ENCODE peak calls at places on chromosomes 12 and 14, in five cellular contexts. One of them, this sample, is unnamed.

GRCh38 chr12:694734-695503 is 31.7 kb upstream of the NINJ2 start:
- DNase-seq in gastrocnemius medialis: no peak
- DNase-seq in right atrium auricular region: no peak
- DNase-seq in HCT116: no peak
- DNase-seq in testis: no peak
- DNase-seq in this sample: no peak

GRCh38 chr14:20539906-20540305 is 20.9 kb downstream of the RNASE9 start:
- DNase-seq in HCT116: no peak
- DNase-seq in gastrocnemius medialis: no peak
- DNase-seq in testis: no peak
- DNase-seq in right atrium auricular region: no peak
- DNase-seq in this sample: no peak

GRCh38 chr12:125203145-125203765 is 138.0 kb downstream of the AACS start:
- DNase-seq in right atrium auricular region: no peak
- DNase-seq in gastrocnemius medialis: no peak
- DNase-seq in testis: no peak
- DNase-seq in HCT116: no peak
- DNase-seq in this sample: no peak

GRCh38 chr14:102654298-102654697 is 61.8 kb downstream of the RCOR1 start:
- DNase-seq in HCT116: no peak
- DNase-seq in testis: no peak
- DNase-seq in right atrium auricular region: no peak
- DNase-seq in gastrocnemius medialis: no peak
- DNase-seq in this sample: no peak

GRCh38 chr14:72560331-72560730 is 333.6 kb downstream of the DPF3 start:
- DNase-seq in HCT116: no peak
- DNase-seq in gastrocnemius medialis: no peak
- DNase-seq in testis: no peak
- DNase-seq in right atrium auricular region: no peak
- DNase-seq in this sample: no peak

GRCh38 chr12:120397827-120398563 is 29.0 kb upstream of the MSI1 start:
- DNase-seq in gastrocnemius medialis: no peak
- DNase-seq in right atrium auricular region: no peak
- DNase-seq in testis: no peak
- DNase-seq in HCT116: no peak
- DNase-seq in this sample: no peak

GRCh38 chr12:52836042-52836466 is 1.9 kb upstream of the KRT79 start:
- DNase-seq in testis: no peak
- DNase-seq in right atrium auricular region: no peak
- DNase-seq in gastrocnemius medialis: no peak
- DNase-seq in HCT116: no peak
- DNase-seq in this sample: peak; percentile 51

GRCh38 chr12:111840831-111841230 is 1.2 kb upstream of the MAPKAPK5 start:
- DNase-seq in right atrium auricular region: no peak
- DNase-seq in gastrocnemius medialis: no peak
- DNase-seq in HCT116: no peak
- DNase-seq in testis: no peak
- DNase-seq in this sample: no peak

GRCh38 chr12:3662516-3662915 is 90.4 kb downstream of the CRACR2A start:
- DNase-seq in testis: no peak
- DNase-seq in HCT116: no peak
- DNase-seq in gastrocnemius medialis: no peak
- DNase-seq in right atrium auricular region: no peak
- DNase-seq in this sample: no peak

GRCh38 chr12:78584695-78585094 is 279.9 kb upstream of the SYT1 start:
- DNase-seq in HCT116: peak; percentile 31
- DNase-seq in testis: no peak
- DNase-seq in gastrocnemius medialis: no peak
- DNase-seq in right atrium auricular region: no peak
- DNase-seq in this sample: no peak

GRCh38 chr14:24838945-24839616 is 205.1 kb upstream of the GZMB start:
- DNase-seq in gastrocnemius medialis: no peak
- DNase-seq in right atrium auricular region: no peak
- DNase-seq in HCT116: no peak
- DNase-seq in testis: peak; percentile 76
- DNase-seq in this sample: no peak

GRCh38 chr12:40010899-40011774 is 94.7 kb downstream of the SLC2A13 start:
- DNase-seq in HCT116: peak; percentile 41
- DNase-seq in gastrocnemius medialis: peak; percentile 12
- DNase-seq in right atrium auricular region: peak; percentile 77
- DNase-seq in testis: peak; percentile 75
- DNase-seq in this sample: peak; percentile 53

GRCh38 chr12:51070004-51070403 is 13.4 kb downstream of the CSRNP2 start:
- DNase-seq in testis: no peak
- DNase-seq in HCT116: no peak
- DNase-seq in gastrocnemius medialis: peak; percentile 61
- DNase-seq in right atrium auricular region: no peak
- DNase-seq in this sample: no peak

GRCh38 chr12:18969512-18969911 is 160.0 kb upstream of the PLEKHA5 start:
- DNase-seq in right atrium auricular region: no peak
- DNase-seq in testis: no peak
- DNase-seq in gastrocnemius medialis: no peak
- DNase-seq in HCT116: no peak
- DNase-seq in this sample: no peak

GRCh38 chr14:61438860-61439765 is 117.7 kb downstream of the PRKCH start:
- DNase-seq in HCT116: no peak
- DNase-seq in testis: no peak
- DNase-seq in right atrium auricular region: peak; percentile 70
- DNase-seq in gastrocnemius medialis: peak; percentile 8
- DNase-seq in this sample: peak; percentile 55

GRCh38 chr12:100951756-100952155 is 157.2 kb downstream of the ANO4 start:
- DNase-seq in right atrium auricular region: no peak
- DNase-seq in gastrocnemius medialis: no peak
- DNase-seq in HCT116: no peak
- DNase-seq in testis: no peak
- DNase-seq in this sample: no peak

GRCh38 chr12:93402333-93403311 is 24.9 kb downstream of the NUDT4 start:
- DNase-seq in testis: no peak
- DNase-seq in gastrocnemius medialis: no peak
- DNase-seq in right atrium auricular region: no peak
- DNase-seq in HCT116: no peak
- DNase-seq in this sample: no peak

GRCh38 chr12:97151481-97151880 is 244.4 kb downstream of the NEDD1 start:
- DNase-seq in gastrocnemius medialis: no peak
- DNase-seq in testis: no peak
- DNase-seq in right atrium auricular region: no peak
- DNase-seq in HCT116: no peak
- DNase-seq in this sample: no peak

GRCh38 chr14:62428429-62429203 is 616.6 kb downstream of the KCNH5 start:
- DNase-seq in testis: no peak
- DNase-seq in HCT116: no peak
- DNase-seq in right atrium auricular region: no peak
- DNase-seq in gastrocnemius medialis: no peak
- DNase-seq in this sample: no peak

DNA sequence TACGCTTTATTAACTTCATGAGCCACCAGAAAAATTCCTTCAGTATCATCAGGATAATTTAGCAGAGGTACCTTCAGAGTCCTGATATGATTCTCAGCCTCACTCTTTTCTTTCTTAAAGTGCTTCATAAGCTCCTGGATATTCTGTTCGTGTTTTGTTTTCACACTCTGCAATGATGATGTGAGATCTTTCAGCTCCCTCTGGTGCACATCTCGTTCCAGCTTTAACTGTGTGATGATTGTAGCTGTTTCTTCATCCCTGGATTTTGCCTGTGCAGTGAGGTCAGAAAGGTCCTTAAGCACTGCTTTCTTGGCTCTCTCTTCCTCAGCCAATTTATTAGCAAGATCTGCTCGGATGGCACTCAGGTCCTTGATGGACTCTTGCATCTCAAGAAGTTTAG is 156.7 kb downstream of the CEP128 start:
- DNase-seq in testis: peak; percentile 16
- DNase-seq in right atrium auricular region: no peak
- DNase-seq in HCT116: no peak
- DNase-seq in gastrocnemius medialis: no peak
- DNase-seq in this sample: peak; percentile 43
- TF ChIP-seq CTCF in testis: no peak
- TF ChIP-seq CTCF in right atrium auricular region: no peak
- TF ChIP-seq CTCF in HCT116: no peak
- TF ChIP-seq CTCF in gastrocnemius medialis: no peak
- TF ChIP-seq CTCF in this sample: peak; percentile 62

DNA sequence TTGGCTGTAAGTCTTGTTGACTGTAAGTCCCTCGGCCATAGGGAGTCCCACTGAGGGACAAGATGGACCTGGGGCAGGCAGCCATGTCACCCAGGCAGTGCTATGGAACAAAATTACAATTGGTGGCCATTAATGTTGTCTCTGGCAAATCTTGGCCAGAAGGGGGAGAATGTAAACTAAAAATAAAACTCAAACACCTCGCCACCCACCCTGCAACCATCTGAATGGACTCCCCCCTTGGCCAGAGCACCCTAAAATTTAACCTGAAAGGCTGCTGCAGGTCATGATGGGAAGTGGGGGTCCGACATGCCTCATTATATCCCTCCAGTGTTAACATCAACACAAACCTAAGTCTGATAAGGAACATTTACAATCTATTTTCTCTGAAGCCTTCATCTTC is 8.2 kb downstream of the SLC22A17 start:
- DNase-seq in gastrocnemius medialis: no peak
- DNase-seq in right atrium auricular region: no peak
- DNase-seq in HCT116: no peak
- DNase-seq in testis: no peak
- DNase-seq in this sample: no peak
- TF ChIP-seq CTCF in gastrocnemius medialis: no peak
- TF ChIP-seq CTCF in right atrium auricular region: no peak
- TF ChIP-seq CTCF in HCT116: no peak
- TF ChIP-seq CTCF in testis: no peak
- TF ChIP-seq CTCF in this sample: peak; percentile 53

GRCh38 chr14:47541652-47542051 is 133.8 kb downstream of the MDGA2 start:
- DNase-seq in testis: no peak
- DNase-seq in right atrium auricular region: no peak
- DNase-seq in HCT116: no peak
- DNase-seq in gastrocnemius medialis: no peak
- DNase-seq in this sample: no peak
- TF ChIP-seq CTCF in testis: no peak
- TF ChIP-seq CTCF in right atrium auricular region: no peak
- TF ChIP-seq CTCF in HCT116: no peak
- TF ChIP-seq CTCF in gastrocnemius medialis: no peak
- TF ChIP-seq CTCF in this sample: no peak

DNA sequence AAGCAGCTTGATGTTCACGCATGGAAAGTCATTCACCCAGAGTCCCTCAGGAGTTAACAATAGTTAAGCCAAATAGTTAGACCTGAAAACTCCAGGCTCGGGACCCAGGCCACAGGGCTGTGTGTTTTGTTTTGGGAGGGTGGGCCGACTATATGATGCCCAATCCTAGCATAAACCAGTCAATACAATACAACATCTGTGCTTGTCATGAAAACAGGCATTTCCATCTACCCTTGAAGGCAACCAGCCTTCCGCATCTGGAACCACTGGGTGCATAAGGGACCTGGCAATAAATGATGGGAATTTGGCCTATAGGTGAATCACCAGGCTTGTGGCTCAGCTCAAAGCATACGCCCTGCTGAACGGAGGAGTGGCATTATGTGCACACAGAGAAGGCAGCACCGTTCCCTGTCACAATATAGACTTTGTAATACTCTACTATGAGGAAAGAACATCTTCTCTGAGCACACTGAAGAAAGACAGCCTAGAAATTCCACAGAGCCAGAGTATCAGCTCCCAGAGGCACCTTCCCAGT is 91.0 kb upstream of the FOXN3 start:
- DNase-seq in right atrium auricular region: no peak
- DNase-seq in testis: no peak
- DNase-seq in HCT116: peak; percentile 38
- DNase-seq in gastrocnemius medialis: no peak
- DNase-seq in this sample: peak; percentile 50
- TF ChIP-seq CTCF in right atrium auricular region: no peak
- TF ChIP-seq CTCF in testis: no peak
- TF ChIP-seq CTCF in HCT116: no peak
- TF ChIP-seq CTCF in gastrocnemius medialis: no peak
- TF ChIP-seq CTCF in this sample: no peak

DNA sequence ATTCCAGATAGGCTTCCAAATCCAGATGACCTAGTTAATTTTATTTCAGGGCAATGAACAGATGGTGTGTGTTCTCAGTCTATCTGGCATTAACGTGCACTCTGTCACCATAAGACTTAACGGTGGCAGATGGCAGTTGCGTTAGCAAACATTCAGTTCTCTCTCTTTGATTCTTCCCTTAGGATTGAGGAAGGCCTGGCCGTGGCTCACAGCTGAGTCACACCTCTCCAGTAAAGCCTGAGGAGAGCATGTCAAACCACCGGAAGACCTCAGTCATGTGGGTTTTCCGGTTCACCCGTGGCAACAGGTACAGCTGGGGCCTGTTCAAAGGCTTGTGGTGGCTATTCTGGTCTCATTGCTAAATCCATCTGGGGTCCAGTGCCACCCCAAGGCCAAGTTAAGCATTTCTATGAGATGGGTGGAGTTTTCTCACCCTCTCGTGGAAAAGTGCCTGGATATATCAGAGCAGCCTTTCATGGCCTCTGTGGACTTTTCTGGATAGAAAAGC is 545.1 kb upstream of the ATP2B1 start:
- DNase-seq in testis: no peak
- DNase-seq in gastrocnemius medialis: peak; percentile 87
- DNase-seq in right atrium auricular region: peak; percentile 85
- DNase-seq in HCT116: peak; percentile 92
- DNase-seq in this sample: peak; percentile 87
- TF ChIP-seq CTCF in testis: no peak
- TF ChIP-seq CTCF in gastrocnemius medialis: peak; percentile 39
- TF ChIP-seq CTCF in right atrium auricular region: no peak
- TF ChIP-seq CTCF in HCT116: peak; percentile 34
- TF ChIP-seq CTCF in this sample: peak; percentile 60

GRCh38 chr14:88611878-88612277 is 49.0 kb downstream of the ZC3H14 start:
- DNase-seq in testis: no peak
- DNase-seq in right atrium auricular region: no peak
- DNase-seq in gastrocnemius medialis: no peak
- DNase-seq in HCT116: no peak
- DNase-seq in this sample: no peak
- TF ChIP-seq CTCF in testis: no peak
- TF ChIP-seq CTCF in right atrium auricular region: no peak
- TF ChIP-seq CTCF in gastrocnemius medialis: no peak
- TF ChIP-seq CTCF in HCT116: no peak
- TF ChIP-seq CTCF in this sample: peak; percentile 43

DNA sequence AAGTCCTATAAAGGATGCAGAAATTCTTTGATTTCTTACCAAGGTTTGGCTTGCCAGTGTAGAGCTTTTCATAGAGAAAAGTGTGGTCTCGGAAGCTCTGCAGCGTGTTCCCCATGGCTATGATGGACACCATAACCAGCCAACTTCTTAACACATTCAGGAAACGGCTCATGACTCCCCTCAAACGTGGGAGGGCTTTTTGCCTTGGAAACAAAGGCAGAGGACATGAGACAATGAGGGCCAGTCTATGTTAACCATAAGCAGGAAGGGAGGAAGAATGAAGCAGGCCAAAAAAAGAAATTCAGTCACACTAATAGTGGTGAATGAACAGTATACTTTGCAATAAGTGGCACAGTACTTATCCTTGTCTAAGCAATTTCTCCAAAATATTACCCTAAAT is 3.3 kb downstream of the ERG28 start:
- DNase-seq in HCT116: no peak
- DNase-seq in testis: no peak
- DNase-seq in gastrocnemius medialis: no peak
- DNase-seq in right atrium auricular region: no peak
- DNase-seq in this sample: no peak
- TF ChIP-seq CTCF in HCT116: no peak
- TF ChIP-seq CTCF in testis: no peak
- TF ChIP-seq CTCF in gastrocnemius medialis: no peak
- TF ChIP-seq CTCF in right atrium auricular region: no peak
- TF ChIP-seq CTCF in this sample: no peak